ENCODE peak calls at places on chromosomes 5 and 9, in ten cellular contexts. P, L, E, A, W, Z, Y, C, T and U are unnamed samples.

GRCh38 chr5:148335259-148335658 is at the start of gene SPINK9:
- DNase-seq in P (no peak), L (no peak), E (no peak), A (no peak), W (no peak), Z (no peak), Y (no peak), C (no peak), T (no peak), U (no peak)

GRCh38 chr9:127504887-127505251 is 53.6 kb downstream of the LRSAM1 start:
- DNase-seq in P (no peak), L (no peak), E (no peak), A (no peak), W (no peak), Z (no peak), Y (no peak), C (no peak), T (no peak), U (no peak)

GRCh38 chr9:136795027-136795402 is 1.1 kb upstream of the CCDC183 start:
- DNase-seq in P (no peak), L (no peak), E (no peak), A (no peak), W (no peak), Z (no peak), Y (no peak), C (no peak), T (no peak), U (no peak)

GRCh38 chr5:55437859-55438206 is 96.9 kb downstream of the PLPP1 start:
- DNase-seq in P (no peak), L (no peak), E (no peak), A (no peak), W (no peak), Z (no peak), Y (no peak), C (no peak), T (no peak), U (no peak)

GRCh38 chr5:94870496-94871214 is 252.2 kb downstream of the SLF1 start:
- DNase-seq in P (no peak), L (no peak), E (no peak), A (peak), W (no peak), Z (no peak), Y (peak), C (no peak), T (no peak), U (peak)

GRCh38 chr5:127515693-127516440 is 1.6 kb upstream of the PRRC1 start:
- DNase-seq in P (no peak), L (no peak), E (no peak), A (no peak), W (no peak), Z (no peak), Y (no peak), C (no peak), T (no peak), U (no peak)

GRCh38 chr5:177553671-177554429 is 513 bp downstream of the FAM193B start:
- DNase-seq in P (peak), L (no peak), E (no peak), A (peak), W (peak), Z (no peak), Y (peak), C (peak), T (peak), U (peak)

GRCh38 chr5:119402081-119402480 is 46.3 kb downstream of the TNFAIP8 start:
- DNase-seq in P (no peak), L (no peak), E (no peak), A (peak), W (no peak), Z (no peak), Y (no peak), C (no peak), T (no peak), U (no peak)

GRCh38 chr9:129838707-129839259 is 3.5 kb downstream of the USP20 start:
- DNase-seq in P (peak), L (no peak), E (no peak), A (no peak), W (no peak), Z (peak), Y (no peak), C (no peak), T (no peak), U (no peak)

GRCh38 chr5:80204808-80205614 is 50.8 kb downstream of the SERINC5 start:
- DNase-seq in P (no peak), L (no peak), E (no peak), A (peak), W (peak), Z (peak), Y (peak), C (no peak), T (peak), U (no peak)

GRCh38 chr5:14399054-14399657 is 182.4 kb upstream of the OTULINL start:
- DNase-seq in P (peak), L (peak), E (no peak), A (peak), W (no peak), Z (peak), Y (no peak), C (no peak), T (peak), U (no peak)

GRCh38 chr5:6766558-6767191 is 53.4 kb downstream of the TENT4A start:
- DNase-seq in P (peak), L (no peak), E (peak), A (no peak), W (peak), Z (peak), Y (no peak), C (peak), T (peak), U (no peak)

GRCh38 chr9:82606071-82606470 is 456.9 kb downstream of the RASEF start:
- DNase-seq in P (no peak), L (no peak), E (no peak), A (no peak), W (no peak), Z (no peak), Y (no peak), C (no peak), T (no peak), U (no peak)

GRCh38 chr9:23590601-23591000 is 235.4 kb downstream of the ELAVL2 start:
- DNase-seq in P (peak), L (no peak), E (no peak), A (no peak), W (no peak), Z (no peak), Y (no peak), C (no peak), T (no peak), U (no peak)

GRCh38 chr9:36144322-36145206 is 8.0 kb downstream of the GLIPR2 start:
- DNase-seq in P (no peak), L (peak), E (no peak), A (no peak), W (no peak), Z (no peak), Y (no peak), C (no peak), T (no peak), U (no peak)

GRCh38 chr5:150670961-150671337 is 9.9 kb downstream of the MYOZ3 start:
- DNase-seq in P (no peak), L (no peak), E (no peak), A (no peak), W (no peak), Z (no peak), Y (no peak), C (no peak), T (no peak), U (no peak)

GRCh38 chr5:125198270-125198974 is 452.0 kb upstream of the ZNF608 start:
- DNase-seq in P (no peak), L (no peak), E (no peak), A (no peak), W (peak), Z (peak), Y (no peak), C (peak), T (peak), U (peak)

GRCh38 chr9:18606831-18607230 is 132.9 kb downstream of the ADAMTSL1 start:
- DNase-seq in P (no peak), L (no peak), E (no peak), A (peak), W (no peak), Z (peak), Y (peak), C (no peak), T (no peak), U (no peak)

GRCh38 chr5:108910627-108911026 is 162.9 kb downstream of the FER start:
- DNase-seq in P (no peak), L (no peak), E (no peak), A (no peak), W (no peak), Z (no peak), Y (no peak), C (no peak), T (no peak), U (no peak)

GRCh38 chr9:27888661-27889295 is 315.5 kb upstream of the C9orf72 start:
- DNase-seq in P (peak), L (peak), E (no peak), A (peak), W (peak), Z (peak), Y (peak), C (peak), T (no peak), U (peak)

GRCh38 chr5:149466457-149466972 is 84.7 kb downstream of the CSNK1A1 start:
- DNase-seq in P (no peak), L (no peak), E (no peak), A (no peak), W (peak), Z (peak), Y (no peak), C (peak), T (no peak), U (no peak)

GRCh38 chr9:27828908-27829307 is 255.6 kb upstream of the C9orf72 start:
- DNase-seq in P (no peak), L (no peak), E (no peak), A (no peak), W (no peak), Z (no peak), Y (no peak), C (no peak), T (no peak), U (no peak)

GRCh38 chr5:173296737-173297676 is 31.2 kb downstream of the STC2 start:
- DNase-seq in P (no peak), L (no peak), E (no peak), A (no peak), W (no peak), Z (no peak), Y (peak), C (no peak), T (peak), U (no peak)

GRCh38 chr5:146731909-146732659 is 146.5 kb downstream of the PPP2R2B start:
- DNase-seq in P (peak), L (no peak), E (no peak), A (peak), W (no peak), Z (peak), Y (no peak), C (no peak), T (no peak), U (no peak)

GRCh38 chr5:72648511-72648910 is 141.3 kb upstream of the ZNF366 start:
- DNase-seq in P (no peak), L (no peak), E (no peak), A (no peak), W (no peak), Z (no peak), Y (no peak), C (no peak), T (no peak), U (no peak)

GRCh38 chr9:72315089-72315509 is 49.9 kb downstream of the ZFAND5 start:
- DNase-seq in P (no peak), L (no peak), E (no peak), A (no peak), W (peak), Z (no peak), Y (peak), C (peak), T (peak), U (no peak)

GRCh38 chr9:119280740-119281485 is 88.3 kb downstream of the BRINP1 start:
- DNase-seq in P (no peak), L (no peak), E (no peak), A (no peak), W (no peak), Z (no peak), Y (no peak), C (no peak), T (no peak), U (no peak)

GRCh38 chr5:173278172-173278571 is 43.2 kb upstream of the NKX2-5 start:
- DNase-seq in P (no peak), L (no peak), E (no peak), A (no peak), W (no peak), Z (no peak), Y (no peak), C (no peak), T (no peak), U (no peak)

GRCh38 chr9:12604154-12604825 is 88.9 kb upstream of the TYRP1 start:
- DNase-seq in P (peak), L (no peak), E (no peak), A (no peak), W (peak), Z (peak), Y (no peak), C (no peak), T (peak), U (no peak)

GRCh38 chr5:54909911-54910870 is 75.2 kb downstream of the ESM1 start:
- DNase-seq in P (no peak), L (no peak), E (peak), A (no peak), W (no peak), Z (peak), Y (no peak), C (no peak), T (no peak), U (no peak)

GRCh38 chr5:154444559-154445421 is 1.0 kb upstream of the SAP30L start:
- DNase-seq in P (peak), L (peak), E (peak), A (peak), W (peak), Z (no peak), Y (peak), C (peak), T (peak), U (peak)

GRCh38 chr9:86069206-86069869 is 30.0 kb downstream of the GOLM1 start:
- DNase-seq in P (no peak), L (no peak), E (no peak), A (no peak), W (no peak), Z (no peak), Y (no peak), C (no peak), T (no peak), U (no peak)

GRCh38 chr9:115289757-115290208 is 171.8 kb upstream of the TNC start:
- DNase-seq in P (no peak), L (no peak), E (no peak), A (no peak), W (no peak), Z (peak), Y (no peak), C (no peak), T (no peak), U (no peak)

GRCh38 chr9:135095470-135096407 is 8.3 kb downstream of the OLFM1 start:
- DNase-seq in P (no peak), L (no peak), E (no peak), A (no peak), W (no peak), Z (no peak), Y (no peak), C (no peak), T (no peak), U (no peak)

GRCh38 chr5:51156838-51157237 is 226.4 kb upstream of the ISL1 start:
- DNase-seq in P (no peak), L (no peak), E (no peak), A (peak), W (no peak), Z (no peak), Y (peak), C (no peak), T (no peak), U (no peak)

GRCh38 chr5:74404574-74405310 is 235.8 kb downstream of the ENC1 start:
- DNase-seq in P (no peak), L (no peak), E (peak), A (no peak), W (no peak), Z (no peak), Y (no peak), C (no peak), T (no peak), U (no peak)

GRCh38 chr5:55176176-55176818 is 3.3 kb upstream of the CDC20B start:
- DNase-seq in P (peak), L (peak), E (peak), A (peak), W (peak), Z (no peak), Y (peak), C (peak), T (peak), U (peak)

GRCh38 chr5:117326997-117327396 is 752.4 kb upstream of the SEMA6A start:
- DNase-seq in P (no peak), L (no peak), E (no peak), A (peak), W (no peak), Z (no peak), Y (no peak), C (no peak), T (no peak), U (no peak)
- TF ChIP-seq CTCF in P (no peak), L (no peak), E (no peak), A (peak), W (no peak), Z (no peak), Y (peak), C (no peak), T (no peak), U (no peak)

GRCh38 chr5:10724799-10725507 is 36.1 kb downstream of the DAP start:
- DNase-seq in P (peak), L (no peak), E (no peak), A (peak), W (peak), Z (peak), Y (no peak), C (peak), T (no peak), U (no peak)
- TF ChIP-seq CTCF in P (no peak), L (no peak), E (no peak), A (peak), W (peak), Z (peak), Y (peak), C (no peak), T (peak), U (no peak)

GRCh38 chr9:109859447-109859846 is 79.4 kb downstream of the PALM2AKAP2 start:
- DNase-seq in P (no peak), L (no peak), E (no peak), A (no peak), W (no peak), Z (no peak), Y (no peak), C (no peak), T (no peak), U (no peak)
- TF ChIP-seq CTCF in P (peak), L (peak), E (no peak), A (no peak), W (no peak), Z (peak), Y (peak), C (no peak), T (peak), U (peak)

GRCh38 chr5:4561403-4561802 is 578.7 kb upstream of the ADAMTS16 start:
- DNase-seq in P (no peak), L (no peak), E (no peak), A (no peak), W (no peak), Z (no peak), Y (no peak), C (no peak), T (no peak), U (no peak)

GRCh38 chr5:4563400-4563799 is 576.7 kb upstream of the ADAMTS16 start:
- DNase-seq in P (no peak), L (no peak), E (no peak), A (peak), W (no peak), Z (no peak), Y (peak), C (no peak), T (peak), U (peak)
- TF ChIP-seq CTCF in P (peak), L (no peak), E (no peak), A (peak), W (no peak), Z (peak), Y (peak), C (no peak), T (no peak), U (peak)

DNA sequence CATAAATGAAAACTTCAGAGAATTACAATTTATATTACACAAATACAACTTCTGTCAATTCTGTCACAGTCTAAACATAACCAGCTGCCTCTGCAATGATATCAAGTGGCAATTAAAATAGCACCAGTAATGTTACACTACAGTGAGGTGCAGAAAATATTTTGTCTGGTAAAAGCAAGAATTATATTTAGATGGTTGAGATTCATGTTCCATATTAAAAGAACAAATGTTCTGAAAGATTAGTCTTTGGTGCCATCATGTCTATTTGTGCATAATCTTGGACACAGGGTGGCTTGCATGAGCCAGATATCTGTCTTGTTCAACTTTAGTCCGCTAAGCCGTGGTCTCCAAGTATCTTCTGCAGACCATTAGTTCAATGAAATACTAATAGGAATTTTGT is 29.0 kb upstream of the PRR16 start:
- DNase-seq in P (no peak), L (no peak), E (no peak), A (no peak), W (no peak), Z (no peak), Y (no peak), C (no peak), T (no peak), U (no peak)
- TF ChIP-seq CTCF in P (no peak), L (no peak), E (no peak), A (no peak), W (no peak), Z (no peak), Y (no peak), C (no peak), T (no peak), U (no peak)

GRCh38 chr5:170509323-170509660 is 5.5 kb downstream of the KCNIP1 start:
- DNase-seq in P (no peak), L (no peak), E (no peak), A (no peak), W (no peak), Z (no peak), Y (no peak), C (no peak), T (no peak), U (no peak)

GRCh38 chr5:170511550-170511949 is 7.7 kb downstream of the KCNIP1 start:
- DNase-seq in P (no peak), L (no peak), E (no peak), A (no peak), W (no peak), Z (no peak), Y (no peak), C (no peak), T (no peak), U (no peak)

GRCh38 chr5:170504598-170505266 is 912 bp downstream of the KCNIP1 start:
- DNase-seq in P (no peak), L (no peak), E (no peak), A (peak), W (no peak), Z (no peak), Y (peak), C (no peak), T (no peak), U (no peak)

GRCh38 chr5:170508036-170508435 is 4.2 kb downstream of the KCNIP1 start:
- DNase-seq in P (no peak), L (no peak), E (no peak), A (no peak), W (no peak), Z (no peak), Y (no peak), C (no peak), T (no peak), U (no peak)

DNA sequence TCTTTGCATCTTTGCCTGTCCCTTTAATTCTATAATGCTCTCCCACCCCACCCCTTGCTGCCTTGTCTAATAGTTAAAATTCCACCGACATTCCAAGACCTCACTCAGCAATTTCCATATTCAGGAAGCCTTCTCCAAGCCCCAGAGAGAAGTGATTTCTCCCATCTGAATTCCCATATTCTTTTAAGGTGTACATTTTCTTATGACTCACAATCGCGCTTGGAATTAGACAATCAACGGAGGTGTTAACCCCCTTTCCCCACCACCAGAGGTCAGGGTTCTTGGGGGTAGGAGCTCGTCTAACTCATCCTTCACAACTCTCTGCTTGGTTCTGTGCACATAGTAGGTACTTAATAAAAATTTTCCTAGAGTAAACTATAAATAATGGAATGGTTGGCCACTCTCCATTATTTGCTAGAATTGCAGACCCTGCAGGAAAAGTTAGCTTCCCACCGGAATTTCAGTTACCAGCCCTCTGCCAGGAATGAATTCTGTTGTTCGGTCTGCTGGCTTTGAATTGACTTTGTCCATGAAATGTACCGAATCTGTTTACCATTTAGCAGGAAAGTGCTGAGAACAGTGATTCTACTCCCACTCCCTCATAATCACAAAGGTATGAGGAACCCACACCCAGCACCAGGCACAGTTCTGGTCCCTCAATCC is 5.0 kb downstream of the KCNIP1 start:
- DNase-seq in P (no peak), L (no peak), E (no peak), A (peak), W (no peak), Z (no peak), Y (no peak), C (no peak), T (no peak), U (no peak)
- TF ChIP-seq CTCF in P (no peak), L (no peak), E (no peak), A (peak), W (peak), Z (peak), Y (peak), C (no peak), T (no peak), U (no peak)